ENCODE peak calls at places on chromosomes 12 and 14, in four cellular contexts. H is heart right ventricle, P is left lung, B is testis. X is an unnamed sample. For H3K4me1, the result is how much of the 10 kb centered on the place peaks cover.

GRCh38 chr12:1553987-1554982 is 40.1 kb downstream of the FBXL14 start:
- DNase-seq in H (no peak), P (no peak), B (no peak), X (peak)

GRCh38 chr12:12333407-12333831 is 16.6 kb downstream of the MANSC1 start:
- DNase-seq in H (no peak), P (no peak), B (no peak), X (no peak)

GRCh38 chr12:76446090-76446489 is 97.9 kb upstream of the BBS10 start:
- DNase-seq in H (no peak), P (no peak), B (no peak), X (no peak)

GRCh38 chr14:23569443-23570151 is 2.0 kb upstream of the AP1G2 start:
- DNase-seq in H (no peak), P (peak), B (no peak), X (no peak)

GRCh38 chr12:47767197-47767724 is 5.8 kb upstream of the SLC48A1 start:
- DNase-seq in H (peak), P (no peak), B (no peak), X (peak)

GRCh38 chr12:44155349-44155748 is 319.5 kb downstream of the TMEM117 start:
- DNase-seq in H (no peak), P (no peak), B (no peak), X (no peak)

GRCh38 chr14:92513204-92513965 is at the start of gene RIN3:
- DNase-seq in H (peak), P (peak), B (peak), X (peak)

GRCh38 chr14:91317381-91318313 is 73.1 kb upstream of the GPR68 start:
- DNase-seq in H (peak), P (peak), B (peak), X (peak)

GRCh38 chr12:111807232-111807631 is 34.8 kb upstream of the MAPKAPK5 start:
- DNase-seq in H (no peak), P (no peak), B (no peak), X (no peak)

GRCh38 chr12:48961331-48961730 is 4.0 kb upstream of the ARF3 start:
- DNase-seq in H (no peak), P (no peak), B (no peak), X (no peak)

GRCh38 chr14:40072175-40072574 is 639.9 kb upstream of the FBXO33 start:
- DNase-seq in H (no peak), P (no peak), B (no peak), X (no peak)

GRCh38 chr12:130742112-130742511 is 26.0 kb upstream of the RIMBP2 start:
- DNase-seq in H (no peak), P (no peak), B (no peak), X (no peak)

GRCh38 chr12:124904306-124905098 is 9.9 kb downstream of the UBC start:
- DNase-seq in H (peak), P (peak), B (peak), X (no peak)

GRCh38 chr14:77469041-77469440 is 11.1 kb downstream of the AHSA1 start:
- DNase-seq in H (no peak), P (peak), B (no peak), X (no peak)

GRCh38 chr12:124594851-124595250 is 27.4 kb upstream of the NCOR2 start:
- DNase-seq in H (no peak), P (no peak), B (no peak), X (no peak)

GRCh38 chr12:110825530-110825929 is 21.3 kb upstream of the CCDC63 start:
- DNase-seq in H (no peak), P (no peak), B (no peak), X (no peak)

GRCh38 chr12:126873701-126874100 is 1393.3 kb upstream of the TMEM132C start:
- DNase-seq in H (no peak), P (no peak), B (no peak), X (no peak)

GRCh38 chr12:25082628-25083027 is 112.3 kb downstream of the DNAI7 start:
- DNase-seq in H (no peak), P (no peak), B (no peak), X (no peak)
- H3K4me1 ChIP-seq in H (under half), P (under half), B (under half), X (under half)

GRCh38 chr12:51392556-51393237 is 1.5 kb upstream of the GALNT6 start:
- DNase-seq in H (no peak), P (no peak), B (peak), X (no peak)
- H3K4me1 ChIP-seq in H (under half), P (under half), B (under half), X (half or more)

DNA sequence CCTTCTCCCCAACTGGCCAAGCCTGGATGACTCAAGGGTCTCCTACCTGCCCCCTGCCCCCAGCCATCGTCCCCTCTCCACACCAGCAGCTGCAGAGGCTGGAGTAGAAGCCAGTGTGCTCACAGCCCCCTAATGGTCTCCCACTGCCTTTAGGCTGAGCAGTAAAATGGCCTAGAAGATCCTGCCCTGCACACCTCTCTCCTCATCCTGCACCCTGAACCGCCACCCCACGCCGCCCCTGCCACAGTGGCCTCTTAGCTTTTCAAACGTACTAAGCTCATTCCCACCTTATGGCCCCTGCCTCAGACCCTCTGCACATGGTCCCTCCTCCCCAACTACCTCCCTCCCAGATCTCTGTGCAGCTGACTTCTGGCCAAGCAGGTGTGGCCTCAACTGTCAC is 46.3 kb downstream of the RBM19 start:
- DNase-seq in H (no peak), P (no peak), B (no peak), X (no peak)
- H3K4me1 ChIP-seq in H (under half), P (under half), B (under half), X (under half)

DNA sequence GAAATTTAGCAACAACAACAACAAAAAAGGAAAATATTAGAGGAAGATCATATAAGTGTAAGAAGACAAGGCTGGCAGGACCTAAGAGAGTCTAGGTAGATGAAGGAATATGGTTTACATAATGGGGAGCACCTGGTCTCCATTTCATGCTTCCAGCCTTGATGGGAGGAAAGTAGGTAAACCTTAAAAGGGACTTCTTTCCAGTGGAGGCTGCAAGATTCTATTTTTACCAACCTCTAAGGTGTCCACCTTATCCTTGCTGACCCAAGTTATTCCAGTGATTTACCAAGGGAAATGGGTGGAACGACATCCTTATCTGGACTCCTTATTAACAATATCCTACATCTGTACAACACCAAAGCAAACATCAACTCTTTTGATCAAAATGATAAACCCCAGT is 30.0 kb downstream of the DAD1 start:
- DNase-seq in H (no peak), P (no peak), B (no peak), X (no peak)
- H3K4me1 ChIP-seq in H (under half), P (under half), B (under half), X (half or more)

GRCh38 chr14:99535908-99536778 is 54.9 kb downstream of the CCNK start:
- DNase-seq in H (no peak), P (no peak), B (no peak), X (no peak)

GRCh38 chr14:99535448-99535847 is 54.2 kb downstream of the CCNK start:
- DNase-seq in H (no peak), P (no peak), B (no peak), X (no peak)

GRCh38 chr14:99538733-99539132 is 57.5 kb downstream of the CCNK start:
- DNase-seq in H (no peak), P (no peak), B (no peak), X (no peak)

GRCh38 chr14:99538275-99538674 is 57.1 kb downstream of the CCNK start:
- DNase-seq in H (no peak), P (no peak), B (no peak), X (no peak)

GRCh38 chr14:99537399-99537798 is 56.2 kb downstream of the CCNK start:
- DNase-seq in H (peak), P (no peak), B (no peak), X (no peak)
- H3K4me1 ChIP-seq in H (half or more), P (under half), B (under half), X (under half)

GRCh38 chr14:99559286-99559990 is 44.6 kb downstream of the CCDC85C start:
- DNase-seq in H (no peak), P (no peak), B (no peak), X (no peak)
- H3K4me1 ChIP-seq in H (half or more), P (under half), B (under half), X (under half)

DNA sequence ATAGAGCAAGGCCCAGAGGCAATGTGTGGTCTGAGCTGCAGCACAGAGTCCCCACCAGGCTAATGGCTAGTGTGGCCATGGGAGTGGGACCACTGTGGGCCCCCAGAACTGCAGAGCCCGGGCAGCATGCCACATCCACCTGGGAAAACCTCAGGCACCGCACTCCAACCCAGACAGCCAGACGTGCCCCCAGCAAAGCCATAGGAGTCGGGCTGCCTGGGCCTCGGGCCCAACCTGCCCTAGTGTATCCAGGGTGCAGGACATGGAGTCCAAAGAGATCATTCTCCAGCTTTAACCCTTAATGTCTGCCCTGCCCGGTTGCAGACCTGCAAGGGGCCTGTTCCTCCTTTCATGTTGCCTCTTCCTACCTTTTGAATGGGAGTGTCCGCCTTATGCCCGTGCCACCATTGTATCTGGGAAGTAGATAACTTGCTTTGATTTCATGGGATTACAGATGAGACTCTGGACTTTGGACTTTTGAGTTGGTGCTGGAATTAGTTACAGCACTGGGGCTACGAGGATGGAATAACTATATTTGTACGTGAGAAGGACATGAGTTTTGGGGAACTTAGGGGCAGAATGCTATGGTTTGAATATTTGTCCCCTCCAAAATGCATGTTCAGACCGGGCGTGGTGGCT is 29.1 kb upstream of the DEGS2 start:
- DNase-seq in H (no peak), P (peak), B (no peak), X (no peak)
- H3K4me1 ChIP-seq in H (under half), P (under half), B (under half), X (under half)

GRCh38 chr14:50783542-50783941 is 47.4 kb downstream of the NIN start:
- DNase-seq in H (no peak), P (no peak), B (no peak), X (no peak)
- H3K4me1 ChIP-seq in H (half or more), P (under half), B (under half), X (half or more)

DNA sequence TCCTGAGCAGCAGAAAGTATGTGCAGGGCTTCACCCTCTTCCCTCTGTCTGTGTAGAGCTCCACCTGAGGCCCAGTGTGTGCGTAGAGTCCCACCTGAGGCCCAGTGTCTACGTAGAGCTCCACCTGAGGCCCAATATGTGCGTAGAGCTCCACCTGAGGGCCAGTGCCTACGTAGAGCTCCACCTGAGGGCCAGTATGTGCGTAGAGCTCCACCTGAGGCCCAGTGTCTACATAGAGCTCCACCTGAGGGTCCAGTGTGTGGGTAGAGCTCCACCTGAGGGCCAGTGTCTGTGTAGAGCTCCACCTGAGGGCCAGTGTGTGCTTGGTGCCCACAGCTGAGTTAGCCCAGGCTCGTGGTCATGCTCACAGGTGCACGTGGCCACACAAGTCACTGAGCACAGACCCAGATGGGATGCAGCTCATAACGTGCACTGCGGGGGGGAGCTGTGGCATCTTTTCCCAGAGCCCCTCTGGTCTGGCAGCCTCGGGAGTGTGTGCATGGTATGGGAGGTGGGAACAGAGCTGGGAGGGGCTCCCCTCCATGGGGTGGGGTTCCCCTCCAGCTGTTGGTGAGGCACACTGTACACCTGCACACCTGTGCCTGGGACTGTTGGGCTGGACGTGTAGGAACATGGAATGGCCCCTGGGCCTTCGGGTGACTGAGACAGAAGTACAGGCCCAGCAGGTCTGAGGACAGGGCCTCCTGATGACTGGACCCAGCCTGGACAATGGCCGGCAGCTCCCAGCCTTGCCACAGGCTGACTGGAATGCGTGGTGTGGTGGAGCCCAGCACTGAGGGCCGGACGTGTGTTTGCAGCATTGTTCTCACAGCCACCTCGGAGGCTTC is 20.1 kb downstream of the PACS2 start:
- DNase-seq in H (no peak), P (peak), B (no peak), X (no peak)
- H3K4me1 ChIP-seq in H (half or more), P (under half), B (under half), X (under half)

GRCh38 chr14:101039755-101040138 is 136.2 kb upstream of the RTL1 start:
- DNase-seq in H (no peak), P (peak), B (no peak), X (no peak)
- H3K4me1 ChIP-seq in H (under half), P (under half), B (under half), X (under half)

X was measured in CD4-positive, CD25-positive, alpha-beta regulatory T cell.